ENCODE peak calls at places on chromosomes 12 and 14, in eight cellular contexts. B, K, R, F, Z, S, E and H are unnamed samples.

GRCh38 chr14:99806841-99807240 is 13.6 kb downstream of the EML1 start:
- DNase-seq in S (no peak), Z (no peak), R (no peak), K (no peak), E (no peak), B (no peak), F (no peak), H (no peak)

GRCh38 chr12:109201496-109201885 is 85.1 kb downstream of the ACACB start:
- DNase-seq in Z (no peak), S (no peak), E (no peak), F (no peak), R (no peak), B (no peak), K (no peak), H (no peak)

GRCh38 chr12:131908716-131909595 is 14.5 kb downstream of the ULK1 start:
- DNase-seq in Z (no peak), R (no peak), K (no peak), B (no peak), S (no peak), E (no peak), F (peak), H (no peak)

GRCh38 chr12:12564911-12565310 is 2.2 kb upstream of the DUSP16 start:
- DNase-seq in F (no peak), Z (no peak), R (no peak), E (no peak), K (peak), S (no peak), B (no peak), H (no peak)

GRCh38 chr12:20282411-20282810 is 85.9 kb upstream of the PDE3A start:
- DNase-seq in K (no peak), S (no peak), R (no peak), B (no peak), Z (no peak), F (no peak), E (no peak), H (no peak)

GRCh38 chr14:63203618-63204406 is 431 bp upstream of the RHOJ start:
- DNase-seq in B (no peak), K (peak), Z (peak), S (peak), R (no peak), F (peak), E (peak), H (peak)

GRCh38 chr14:28766505-28767238 is at the start of gene FOXG1:
- DNase-seq in S (peak), F (no peak), B (no peak), K (no peak), Z (peak), R (no peak), E (peak), H (no peak)

GRCh38 chr14:80948291-80948690 is 6.8 kb upstream of the CEP128 start:
- DNase-seq in K (no peak), E (no peak), B (no peak), F (no peak), S (no peak), R (no peak), Z (no peak), H (no peak)

GRCh38 chr14:70086685-70087379 is 101.9 kb downstream of the SLC8A3 start:
- DNase-seq in F (no peak), E (peak), S (no peak), B (no peak), K (peak), Z (peak), R (no peak), H (peak)

GRCh38 chr12:15011162-15011561 is 38.3 kb downstream of the PDE6H start:
- DNase-seq in S (no peak), F (no peak), Z (no peak), E (peak), R (no peak), B (no peak), K (peak), H (no peak)

GRCh38 chr14:67515386-67516079 is 17.6 kb upstream of the PLEKHH1 start:
- DNase-seq in B (peak), E (no peak), K (peak), Z (no peak), R (no peak), F (no peak), S (peak), H (no peak)

GRCh38 chr12:121466800-121467637 is 67.1 kb downstream of the RNF34 start:
- DNase-seq in R (peak), K (peak), B (peak), S (peak), E (peak), Z (peak), F (peak), H (peak)

GRCh38 chr14:99604766-99605298 is 825 bp upstream of the CCDC85C start:
- DNase-seq in S (no peak), R (no peak), B (no peak), K (peak), E (no peak), F (peak), Z (no peak), H (no peak)

GRCh38 chr12:92294676-92295440 is 149.2 kb upstream of the BTG1 start:
- DNase-seq in E (no peak), Z (no peak), K (no peak), F (no peak), R (no peak), B (no peak), S (no peak), H (no peak)

GRCh38 chr12:75489613-75490210 is 9.2 kb downstream of the GLIPR1 start:
- DNase-seq in S (no peak), F (no peak), K (peak), Z (no peak), B (no peak), R (peak), E (peak), H (peak)

GRCh38 chr12:89140580-89141236 is 211.6 kb downstream of the DUSP6 start:
- DNase-seq in R (no peak), S (no peak), B (no peak), K (no peak), F (peak), Z (peak), E (peak), H (no peak)